ENCODE peak calls at places on chromosomes 13 and 19, in four cellular contexts. O is mesendoderm, V is IMR-90, R is H1. P is an unnamed sample.

GRCh38 chr13:25217023-25217909 is 45.2 kb upstream of the AMER2 start:
- DNase-seq in O (peak; percentile 51), V (peak; percentile 70), R (no peak), P (no peak)

GRCh38 chr19:10193666-10194499 is 870 bp downstream of the DNMT1 start:
- DNase-seq in O (peak; percentile 32), V (peak; percentile 76), R (no peak), P (peak; percentile 48)

GRCh38 chr19:34996978-34997640 is 3.0 kb upstream of the GRAMD1A start:
- DNase-seq in O (no peak), V (no peak), R (no peak), P (no peak)

GRCh38 chr19:50779504-50780457 is 9.5 kb downstream of the GPR32 start:
- DNase-seq in O (peak; percentile 59), V (no peak), R (no peak), P (no peak)

GRCh38 chr19:8610041-8610927 is at the start of gene ADAMTS10:
- DNase-seq in O (peak; percentile 67), V (peak; percentile 43), R (no peak), P (peak; percentile 48)

GRCh38 chr13:25286308-25286968 is 850 bp downstream of the MTMR6 start:
- DNase-seq in O (peak; percentile 48), V (peak; percentile 58), R (no peak), P (no peak)

GRCh38 chr19:50607874-50608785 is 31.6 kb downstream of the SYT3 start:
- DNase-seq in O (peak; percentile 98), V (peak; percentile 67), R (peak; percentile 97), P (peak; percentile 100)

GRCh38 chr13:104553156-104553555 is 1486.9 kb upstream of the SLC10A2 start:
- DNase-seq in O (no peak), V (peak; percentile 1), R (no peak), P (no peak)

GRCh38 chr13:60756306-60756705 is 359.3 kb downstream of the TDRD3 start:
- DNase-seq in O (peak; percentile 77), V (no peak), R (no peak), P (no peak)

DNA sequence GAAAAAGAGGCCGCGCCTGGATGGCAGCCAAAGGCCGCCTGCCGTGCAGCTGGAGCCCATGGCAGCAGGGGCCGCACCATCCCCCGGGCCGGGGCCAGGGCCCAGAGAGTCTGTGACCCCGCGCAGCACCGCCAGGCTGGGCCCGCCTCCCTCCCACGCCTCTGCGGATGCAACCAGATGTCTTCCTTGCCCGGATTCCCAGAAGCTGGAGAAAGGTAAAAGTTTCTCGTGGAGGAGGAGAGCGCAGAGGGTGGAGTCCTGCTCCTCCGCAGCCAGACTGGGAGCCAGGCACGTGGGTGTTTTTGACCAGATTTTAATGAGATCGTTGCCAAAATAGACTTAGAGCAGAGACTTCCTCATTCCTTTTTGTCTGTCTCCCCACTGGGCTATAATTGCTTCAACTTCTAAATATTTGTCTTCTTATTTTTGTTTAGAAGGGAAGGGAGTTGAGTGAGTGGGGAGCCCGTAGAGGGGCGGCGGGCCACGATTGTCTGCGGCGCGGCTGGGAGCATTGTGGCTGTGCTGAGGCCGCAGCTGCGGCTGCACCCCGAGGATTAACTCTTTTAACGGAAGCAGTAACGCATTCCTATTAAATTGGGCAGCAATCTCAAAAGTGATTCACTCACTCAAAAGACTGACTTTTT is 22.8 kb upstream of the NDUFS7 start:
- DNase-seq in O (no peak), V (peak; percentile 79), R (no peak), P (no peak)
- H2BK15ac ChIP-seq in O (no peak overlapping the region), V (no peak overlapping the region), R (no peak overlapping the region), P (no peak overlapping the region)

GRCh38 chr19:52198678-52199077 is 8.8 kb downstream of the PPP2R1A start:
- DNase-seq in O (no peak), V (no peak), R (no peak), P (no peak)
- H4K8ac ChIP-seq in O (no peak overlapping the region), V (no peak overlapping the region), R (no peak overlapping the region), P (no peak overlapping the region)

DNA sequence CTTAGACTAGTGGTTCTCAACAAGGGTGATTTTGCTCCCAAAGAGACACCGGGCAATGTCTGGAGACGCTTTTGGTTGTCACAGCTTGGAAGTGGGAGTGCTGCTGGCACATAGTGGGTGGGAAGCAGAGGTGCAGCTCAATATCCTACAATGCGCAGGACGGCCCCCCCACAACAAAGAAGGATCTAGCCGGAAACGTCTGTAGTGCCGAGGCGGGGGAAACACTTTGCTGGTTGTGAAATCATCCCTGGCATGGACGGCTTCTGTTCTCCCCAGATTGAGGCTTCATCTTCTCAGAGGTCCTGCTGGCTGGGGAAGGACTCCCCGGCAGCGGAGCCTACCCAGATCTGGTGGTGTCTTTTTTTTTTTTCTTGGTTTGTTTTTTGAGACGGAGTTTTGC is 13.4 kb upstream of the SYT5 start:
- DNase-seq in O (no peak), V (no peak), R (no peak), P (no peak)
- H3K56ac ChIP-seq in O (no peak overlapping the region), V (no peak overlapping the region), R (no peak overlapping the region), P (no peak overlapping the region)

GRCh38 chr19:12484371-12485322 is at the start of gene ZNF709:
- DNase-seq in O (peak; percentile 95), V (peak; percentile 77), R (peak; percentile 88), P (peak; percentile 96)

GRCh38 chr19:12482505-12482886 is 2.1 kb downstream of the ZNF709 start:
- DNase-seq in O (no peak), V (no peak), R (no peak), P (no peak)

GRCh38 chr19:12485571-12485970 is 955 bp upstream of the ZNF709 start:
- DNase-seq in O (peak; percentile 14), V (no peak), R (no peak), P (no peak)

GRCh38 chr19:12481781-12482504 is 2.7 kb downstream of the ZNF709 start:
- DNase-seq in O (no peak), V (no peak), R (no peak), P (no peak)

DNA sequence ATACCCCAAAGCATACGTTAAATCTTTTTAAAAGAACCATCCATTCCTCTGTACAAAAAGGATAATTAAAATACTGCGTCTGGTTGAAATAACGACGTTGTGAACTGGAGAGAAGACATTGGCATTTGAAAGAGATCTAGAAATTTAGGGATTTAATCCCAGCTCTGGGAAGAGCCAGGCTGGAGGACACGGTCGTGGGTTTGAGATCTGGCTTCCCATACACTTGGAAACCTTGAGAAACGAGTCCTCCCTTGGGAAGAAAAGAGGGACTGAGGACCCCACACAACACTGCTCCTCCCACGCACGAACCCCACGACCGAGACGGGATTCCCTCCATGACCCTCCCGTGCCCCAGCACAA is 625 bp downstream of the ZNF709 start:
- DNase-seq in O (peak; percentile 21), V (peak; percentile 6), R (no peak), P (no peak)
- H2BK15ac ChIP-seq in O (no peak overlapping the region), V (no peak overlapping the region), R (no peak overlapping the region), P (no peak overlapping the region)

DNA sequence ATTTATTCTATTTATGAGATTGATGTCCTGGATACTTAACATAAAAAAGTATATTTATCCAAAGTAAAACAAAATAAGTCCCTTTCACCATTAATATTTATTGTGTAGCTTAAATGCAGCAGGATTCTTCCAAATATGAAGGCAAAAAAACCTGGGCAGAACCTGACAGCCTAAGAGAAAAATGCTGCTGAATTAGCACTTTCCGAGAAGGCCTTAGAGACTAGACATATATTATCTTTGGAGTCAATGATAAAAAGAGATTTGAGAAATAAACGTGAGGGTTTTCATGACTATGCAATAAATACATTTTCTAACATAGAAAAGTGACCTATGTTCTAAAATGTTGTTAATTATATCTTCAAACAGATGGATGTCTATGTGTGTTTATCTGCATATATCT is 566.9 kb downstream of the PCDH9 start:
- DNase-seq in O (no peak), V (no peak), R (no peak), P (no peak)
- H4K8ac ChIP-seq in O (no peak overlapping the region), V (no peak overlapping the region), R (no peak overlapping the region), P (no peak overlapping the region)

GRCh38 chr19:55567708-55568328 is 12.8 kb downstream of the ZNF579 start:
- DNase-seq in O (no peak), V (no peak), R (no peak), P (no peak)
- H3K56ac ChIP-seq in O (no peak overlapping the region), V (no peak overlapping the region), R (peak overlapping the region; percentile 83), P (no peak overlapping the region)

P was measured in H9.